ENCODE peak calls at places on chromosomes 3 and 15, in six cellular contexts. One of them, this sample, is unnamed. For H3K9me3 and H3K36me3, the result is how much of the 10 kb centered on the place peaks cover.

GRCh38 chr3:62644493-62644892 is 230.7 kb downstream of the CADPS start:
- DNase-seq in SJSA1: no peak
- DNase-seq in Panc1: no peak
- DNase-seq in PC-9: no peak
- DNase-seq in fibroblast of lung: no peak
- DNase-seq in neuronal stem cell: no peak
- DNase-seq in this sample: no peak

GRCh38 chr3:171585029-171585428 is 124.8 kb upstream of the TNIK start:
- DNase-seq in SJSA1: no peak
- DNase-seq in Panc1: no peak
- DNase-seq in PC-9: peak
- DNase-seq in fibroblast of lung: no peak
- DNase-seq in neuronal stem cell: no peak
- DNase-seq in this sample: no peak

GRCh38 chr3:76352848-76353130 is 567.4 kb upstream of the ZNF717 start:
- DNase-seq in SJSA1: no peak
- DNase-seq in Panc1: no peak
- DNase-seq in PC-9: no peak
- DNase-seq in fibroblast of lung: no peak
- DNase-seq in neuronal stem cell: no peak
- DNase-seq in this sample: no peak

GRCh38 chr15:61099030-61099800 is 129.9 kb downstream of the RORA start:
- DNase-seq in SJSA1: no peak
- DNase-seq in Panc1: no peak
- DNase-seq in PC-9: no peak
- DNase-seq in fibroblast of lung: no peak
- DNase-seq in neuronal stem cell: no peak
- DNase-seq in this sample: no peak

GRCh38 chr3:103367481-103367880 is 932.7 kb downstream of the ZPLD1 start:
- DNase-seq in SJSA1: no peak
- DNase-seq in Panc1: no peak
- DNase-seq in PC-9: no peak
- DNase-seq in fibroblast of lung: no peak
- DNase-seq in neuronal stem cell: no peak
- DNase-seq in this sample: no peak

GRCh38 chr3:19190602-19191001 is 42.3 kb downstream of the KCNH8 start:
- DNase-seq in SJSA1: no peak
- DNase-seq in Panc1: no peak
- DNase-seq in PC-9: no peak
- DNase-seq in fibroblast of lung: no peak
- DNase-seq in neuronal stem cell: no peak
- DNase-seq in this sample: no peak

GRCh38 chr3:69500604-69501003 is 114.7 kb upstream of the FRMD4B start:
- DNase-seq in SJSA1: no peak
- DNase-seq in Panc1: no peak
- DNase-seq in PC-9: no peak
- DNase-seq in fibroblast of lung: no peak
- DNase-seq in neuronal stem cell: no peak
- DNase-seq in this sample: no peak

GRCh38 chr3:81743096-81744025 is 18.1 kb downstream of the GBE1 start:
- DNase-seq in SJSA1: peak
- DNase-seq in Panc1: peak
- DNase-seq in PC-9: peak
- DNase-seq in fibroblast of lung: peak
- DNase-seq in neuronal stem cell: no peak
- DNase-seq in this sample: peak

GRCh38 chr15:58369261-58369699 is 62.5 kb upstream of the LIPC start:
- DNase-seq in SJSA1: peak
- DNase-seq in Panc1: no peak
- DNase-seq in PC-9: no peak
- DNase-seq in fibroblast of lung: peak
- DNase-seq in neuronal stem cell: no peak
- DNase-seq in this sample: peak

GRCh38 chr3:194042947-194043346 is 93.0 kb upstream of the HES1 start:
- DNase-seq in SJSA1: peak
- DNase-seq in Panc1: no peak
- DNase-seq in PC-9: no peak
- DNase-seq in fibroblast of lung: peak
- DNase-seq in neuronal stem cell: no peak
- DNase-seq in this sample: peak

GRCh38 chr3:150022406-150023238 is 51.9 kb upstream of the PFN2 start:
- DNase-seq in SJSA1: no peak
- DNase-seq in Panc1: no peak
- DNase-seq in PC-9: no peak
- DNase-seq in fibroblast of lung: no peak
- DNase-seq in neuronal stem cell: no peak
- DNase-seq in this sample: peak

GRCh38 chr3:49260711-49261357 is 16.2 kb downstream of the C3orf62 start:
- DNase-seq in SJSA1: no peak
- DNase-seq in Panc1: no peak
- DNase-seq in PC-9: peak
- DNase-seq in fibroblast of lung: no peak
- DNase-seq in neuronal stem cell: no peak
- DNase-seq in this sample: no peak

DNA sequence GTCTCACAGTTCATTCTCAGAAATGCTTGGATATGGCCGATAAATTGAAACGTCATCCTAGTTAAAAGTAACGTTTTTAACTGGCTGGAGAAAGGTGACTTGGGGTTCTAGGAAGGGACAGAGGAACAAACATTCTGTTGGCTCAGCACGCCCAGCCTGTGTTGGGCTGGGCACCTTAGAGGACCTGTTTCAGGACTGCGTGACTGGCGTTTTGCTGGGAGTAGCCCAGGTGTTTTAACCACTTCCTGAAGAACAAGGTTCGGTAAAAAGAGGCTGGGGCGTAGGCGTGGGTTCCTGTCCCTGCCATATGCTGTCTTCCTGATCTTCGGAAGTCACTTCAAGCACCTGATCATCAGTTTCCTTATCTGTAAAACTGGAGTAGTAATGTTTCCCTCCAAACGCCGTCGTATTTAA is 1.1 kb upstream of the TLNRD1 start:
- DNase-seq in SJSA1: no peak
- DNase-seq in Panc1: no peak
- DNase-seq in PC-9: peak
- DNase-seq in fibroblast of lung: no peak
- DNase-seq in neuronal stem cell: no peak
- DNase-seq in this sample: no peak
- H3K4me3 ChIP-seq in SJSA1: peak
- H3K4me3 ChIP-seq in Panc1: peak
- H3K4me3 ChIP-seq in PC-9: peak
- H3K4me3 ChIP-seq in fibroblast of lung: peak
- H3K4me3 ChIP-seq in neuronal stem cell: no peak
- H3K4me3 ChIP-seq in this sample: peak

GRCh38 chr15:26564354-26564753 is 208.5 kb downstream of the GABRB3 start:
- DNase-seq in SJSA1: no peak
- DNase-seq in Panc1: no peak
- DNase-seq in PC-9: no peak
- DNase-seq in fibroblast of lung: no peak
- DNase-seq in neuronal stem cell: no peak
- DNase-seq in this sample: no peak
- H3K9me3 ChIP-seq in SJSA1: under half
- H3K9me3 ChIP-seq in Panc1: under half
- H3K9me3 ChIP-seq in PC-9: under half
- H3K9me3 ChIP-seq in fibroblast of lung: under half
- H3K9me3 ChIP-seq in neuronal stem cell: under half
- H3K9me3 ChIP-seq in this sample: under half

GRCh38 chr15:69444686-69445085 is 7.9 kb upstream of the RPLP1 start:
- DNase-seq in SJSA1: no peak
- DNase-seq in Panc1: no peak
- DNase-seq in PC-9: no peak
- DNase-seq in fibroblast of lung: no peak
- DNase-seq in neuronal stem cell: no peak
- DNase-seq in this sample: no peak
- H3K36me3 ChIP-seq in SJSA1: half or more
- H3K36me3 ChIP-seq in Panc1: half or more
- H3K36me3 ChIP-seq in PC-9: under half
- H3K36me3 ChIP-seq in fibroblast of lung: under half
- H3K36me3 ChIP-seq in neuronal stem cell: half or more
- H3K36me3 ChIP-seq in this sample: half or more

GRCh38 chr3:119643528-119643927 is 16.9 kb downstream of the POPDC2 start:
- DNase-seq in SJSA1: no peak
- DNase-seq in Panc1: no peak
- DNase-seq in PC-9: peak
- DNase-seq in fibroblast of lung: peak
- DNase-seq in neuronal stem cell: no peak
- DNase-seq in this sample: no peak
- H3K4me3 ChIP-seq in SJSA1: no peak
- H3K4me3 ChIP-seq in Panc1: no peak
- H3K4me3 ChIP-seq in PC-9: no peak
- H3K4me3 ChIP-seq in fibroblast of lung: no peak
- H3K4me3 ChIP-seq in neuronal stem cell: no peak
- H3K4me3 ChIP-seq in this sample: no peak

GRCh38 chr15:46861796-46862195 is 855.5 kb upstream of the SEMA6D start:
- DNase-seq in SJSA1: no peak
- DNase-seq in Panc1: no peak
- DNase-seq in PC-9: no peak
- DNase-seq in fibroblast of lung: no peak
- DNase-seq in neuronal stem cell: no peak
- DNase-seq in this sample: no peak

GRCh38 chr15:46865155-46865554 is 852.1 kb upstream of the SEMA6D start:
- DNase-seq in SJSA1: no peak
- DNase-seq in Panc1: no peak
- DNase-seq in PC-9: no peak
- DNase-seq in fibroblast of lung: no peak
- DNase-seq in neuronal stem cell: no peak
- DNase-seq in this sample: no peak
- H3K9me3 ChIP-seq in SJSA1: under half
- H3K9me3 ChIP-seq in Panc1: under half
- H3K9me3 ChIP-seq in PC-9: under half
- H3K9me3 ChIP-seq in fibroblast of lung: under half
- H3K9me3 ChIP-seq in neuronal stem cell: under half
- H3K9me3 ChIP-seq in this sample: under half

GRCh38 chr15:34900748-34901147 is 68.8 kb downstream of the AQR start:
- DNase-seq in SJSA1: no peak
- DNase-seq in Panc1: no peak
- DNase-seq in PC-9: no peak
- DNase-seq in fibroblast of lung: no peak
- DNase-seq in neuronal stem cell: no peak
- DNase-seq in this sample: no peak
- H3K36me3 ChIP-seq in SJSA1: under half
- H3K36me3 ChIP-seq in Panc1: under half
- H3K36me3 ChIP-seq in PC-9: under half
- H3K36me3 ChIP-seq in fibroblast of lung: under half
- H3K36me3 ChIP-seq in neuronal stem cell: half or more
- H3K36me3 ChIP-seq in this sample: under half

DNA sequence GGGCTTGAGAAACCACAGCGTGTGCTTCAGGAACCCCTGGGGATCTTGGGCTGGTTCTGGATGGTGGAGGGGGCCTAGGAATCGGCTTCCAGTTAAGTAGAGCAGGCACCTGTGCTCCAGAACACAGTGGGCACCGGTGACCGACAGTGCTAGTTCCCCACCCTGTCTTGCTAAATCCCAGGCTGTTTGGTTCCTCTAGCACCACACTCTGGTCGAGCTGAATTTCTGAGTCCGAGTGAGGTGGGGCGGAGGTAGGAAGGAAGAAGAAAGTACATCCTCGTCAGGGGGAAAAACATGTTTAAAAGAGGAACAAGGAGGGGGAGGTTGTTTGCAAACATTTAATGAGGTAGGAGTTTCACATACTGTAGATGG is 29.1 kb downstream of the SLC6A6 start:
- DNase-seq in SJSA1: no peak
- DNase-seq in Panc1: no peak
- DNase-seq in PC-9: no peak
- DNase-seq in fibroblast of lung: no peak
- DNase-seq in neuronal stem cell: no peak
- DNase-seq in this sample: no peak
- H3K4me3 ChIP-seq in SJSA1: no peak
- H3K4me3 ChIP-seq in Panc1: no peak
- H3K4me3 ChIP-seq in PC-9: no peak
- H3K4me3 ChIP-seq in fibroblast of lung: no peak
- H3K4me3 ChIP-seq in neuronal stem cell: no peak
- H3K4me3 ChIP-seq in this sample: no peak

DNA sequence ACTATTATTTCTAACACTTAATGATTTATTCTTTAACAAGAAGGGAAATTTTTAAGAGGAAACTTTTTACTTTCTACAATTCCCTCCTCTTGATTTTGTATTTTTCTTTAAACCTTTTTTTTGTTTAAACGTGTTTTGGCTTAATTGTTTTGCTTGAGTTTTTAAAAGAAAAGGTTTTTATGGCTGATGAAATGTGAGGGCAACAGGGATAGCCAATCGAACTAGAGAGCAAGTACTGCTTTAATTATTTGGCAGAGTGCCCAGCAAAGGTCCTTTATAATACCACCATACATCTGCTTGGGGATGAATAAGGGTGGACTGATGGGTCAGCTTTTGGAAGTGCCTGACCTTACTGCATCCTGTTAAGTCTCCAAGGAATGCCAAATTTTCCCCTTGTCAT is 19.6 kb upstream of the MTHFS start:
- DNase-seq in SJSA1: no peak
- DNase-seq in Panc1: no peak
- DNase-seq in PC-9: no peak
- DNase-seq in fibroblast of lung: peak
- DNase-seq in neuronal stem cell: no peak
- DNase-seq in this sample: no peak
- H3K9me3 ChIP-seq in SJSA1: under half
- H3K9me3 ChIP-seq in Panc1: half or more
- H3K9me3 ChIP-seq in PC-9: half or more
- H3K9me3 ChIP-seq in fibroblast of lung: under half
- H3K9me3 ChIP-seq in neuronal stem cell: under half
- H3K9me3 ChIP-seq in this sample: half or more

This sample was measured in MG63.